ENCODE peak calls at places on chromosomes 2 and 18, in four cellular contexts. J is uterus, K is pancreas, U is tibial nerve. R is an unnamed sample.

GRCh38 chr2:201942525-201942924 is 91.1 kb upstream of the FZD7 start:
- DNase-seq in J (no peak), K (no peak), U (no peak), R (no peak)

GRCh38 chr2:217981084-217981730 is 21.6 kb downstream of the TNS1 start:
- DNase-seq in J (no peak), K (peak; percentile 17), U (no peak), R (no peak)

GRCh38 chr2:56008661-56009411 is 85.3 kb upstream of the EFEMP1 start:
- DNase-seq in J (peak; percentile 76), K (no peak), U (peak; percentile 23), R (peak; percentile 43)

GRCh38 chr18:10926565-10927194 is 222.7 kb downstream of the PIEZO2 start:
- DNase-seq in J (no peak), K (no peak), U (no peak), R (no peak)

GRCh38 chr2:10253596-10254372 is 48.9 kb upstream of the HPCAL1 start:
- DNase-seq in J (no peak), K (peak; percentile 10), U (no peak), R (no peak)

GRCh38 chr2:196314780-196315179 is 143.4 kb upstream of the STK17B start:
- DNase-seq in J (no peak), K (no peak), U (no peak), R (no peak)

GRCh38 chr2:85264471-85264870 is 63.3 kb downstream of the TGOLN2 start:
- DNase-seq in J (no peak), K (no peak), U (no peak), R (no peak)

GRCh38 chr2:11466307-11467125 is 555 bp upstream of the E2F6 start:
- DNase-seq in J (no peak), K (peak; percentile 31), U (no peak), R (no peak)

GRCh38 chr2:68059769-68060525 is 2.9 kb downstream of the C1D start:
- DNase-seq in J (no peak), K (no peak), U (no peak), R (no peak)

GRCh38 chr2:129849559-129850160 is 129.8 kb upstream of the RAB6C start:
- DNase-seq in J (no peak), K (no peak), U (no peak), R (no peak)

GRCh38 chr2:33069894-33070651 is 123.3 kb downstream of the LTBP1 start:
- DNase-seq in J (peak; percentile 51), K (peak; percentile 42), U (no peak), R (no peak)

GRCh38 chr2:164934790-164935466 is 20.4 kb downstream of the SLC38A11 start:
- DNase-seq in J (no peak), K (no peak), U (no peak), R (no peak)

GRCh38 chr2:28956415-28956826 is 24.7 kb upstream of the TOGARAM2 start:
- DNase-seq in J (no peak), K (no peak), U (no peak), R (peak; percentile 39)

GRCh38 chr2:8564475-8564874 is 117.4 kb upstream of the ID2 start:
- DNase-seq in J (peak; percentile 5), K (no peak), U (no peak), R (no peak)

GRCh38 chr2:1847846-1848598 is 103.7 kb upstream of the PXDN start:
- DNase-seq in J (no peak), K (no peak), U (no peak), R (no peak)

GRCh38 chr2:61970807-61971556 is 65.5 kb downstream of the COMMD1 start:
- DNase-seq in J (no peak), K (no peak), U (no peak), R (no peak)

GRCh38 chr2:63875143-63875542 is 33.4 kb downstream of the UGP2 start:
- DNase-seq in J (no peak), K (no peak), U (no peak), R (no peak)

GRCh38 chr2:134183679-134184078 is 70.2 kb upstream of the MGAT5 start:
- DNase-seq in J (no peak), K (no peak), U (no peak), R (no peak)

GRCh38 chr2:126658910-126659613 is 3.1 kb downstream of the GYPC start:
- DNase-seq in J (peak; percentile 64), K (no peak), U (peak; percentile 45), R (no peak)

GRCh38 chr2:219386532-219387280 is 1.0 kb downstream of the DNPEP start:
- DNase-seq in J (no peak), K (no peak), U (no peak), R (no peak)

GRCh38 chr2:156110890-156111289 is 221.6 kb downstream of the NR4A2 start:
- DNase-seq in J (no peak), K (peak; percentile 24), U (no peak), R (no peak)

GRCh38 chr2:27152796-27153464 is 4.1 kb downstream of the TCF23 start:
- DNase-seq in J (no peak), K (no peak), U (no peak), R (no peak)

GRCh38 chr2:143691136-143691535 is 561.9 kb downstream of the ARHGAP15 start:
- DNase-seq in J (no peak), K (no peak), U (no peak), R (no peak)

GRCh38 chr2:162072976-162073775 is 839 bp downstream of the DPP4 start:
- DNase-seq in J (no peak), K (no peak), U (no peak), R (peak; percentile 7)

GRCh38 chr2:3498783-3499394 is 20.4 kb downstream of the ADI1 start:
- DNase-seq in J (peak; percentile 4), K (no peak), U (no peak), R (no peak)

DNA sequence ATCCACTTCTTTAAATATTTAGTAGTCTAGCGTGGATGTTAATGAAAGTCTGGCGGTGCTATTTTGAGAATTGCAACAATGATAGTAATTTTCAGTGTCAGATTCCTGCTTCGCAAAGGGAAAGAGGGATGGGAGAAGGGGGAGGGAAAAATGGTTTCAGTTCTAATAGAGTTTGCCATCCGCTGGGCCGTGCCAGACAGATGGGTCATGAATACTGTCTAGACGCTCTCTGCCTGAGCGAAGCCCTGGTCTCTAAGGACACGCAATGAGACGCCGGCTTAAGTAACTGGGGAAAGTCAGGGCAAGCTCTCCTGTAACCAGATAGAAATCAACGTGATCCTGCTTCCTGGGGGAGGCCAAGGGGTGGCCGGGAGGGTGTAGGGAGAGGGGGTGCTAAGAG is 229.1 kb downstream of the LDLRAD4 start:
- DNase-seq in J (no peak), K (no peak), U (no peak), R (no peak)
- H3K4me3 ChIP-seq in J (no peak overlapping the region), K (no peak overlapping the region), U (peak overlapping the region; percentile 19), R (no peak overlapping the region)

DNA sequence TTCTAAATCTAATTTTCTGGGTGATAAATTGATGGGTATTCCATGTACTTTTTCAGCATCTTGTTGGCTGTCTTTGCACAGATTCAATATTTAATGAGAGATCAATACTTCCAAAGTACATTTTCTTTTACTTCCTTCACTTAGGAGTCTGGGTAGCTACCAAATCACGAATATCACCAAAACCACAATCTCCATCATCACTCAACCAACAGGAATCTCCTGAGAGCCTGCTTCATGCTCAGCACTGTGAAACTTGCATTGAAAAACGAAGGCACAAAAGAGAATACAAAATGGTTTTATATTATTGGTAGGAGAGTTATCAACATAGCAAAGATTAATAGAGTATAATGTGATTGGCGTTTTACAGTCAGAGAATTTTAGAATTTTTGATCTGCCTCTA is 261.5 kb upstream of the DSEL start:
- DNase-seq in J (no peak), K (no peak), U (no peak), R (no peak)
- H3K4me1 ChIP-seq in J (no peaks in the 10 kb centered on the region), K (no peaks in the 10 kb centered on the region), U (no peaks in the 10 kb centered on the region), R (no peaks in the 10 kb centered on the region)

GRCh38 chr18:9856097-9856496 is 29.7 kb upstream of the TXNDC2 start:
- DNase-seq in J (no peak), K (no peak), U (no peak), R (no peak)
- H3K27ac ChIP-seq in J (peak overlapping the region; percentile 92), K (peak overlapping the region; percentile 24), U (peak overlapping the region; percentile 55), R (no peak overlapping the region)

GRCh38 chr2:4591261-4591660 is 887.9 kb downstream of the DCDC2C start:
- DNase-seq in J (no peak), K (no peak), U (no peak), R (no peak)
- H3K4me3 ChIP-seq in J (no peak overlapping the region), K (no peak overlapping the region), U (no peak overlapping the region), R (no peak overlapping the region)

GRCh38 chr2:239956818-239957261 is 68.3 kb downstream of the NDUFA10 start:
- DNase-seq in J (no peak), K (no peak), U (no peak), R (no peak)

GRCh38 chr2:239955989-239956817 is 68.9 kb downstream of the NDUFA10 start:
- DNase-seq in J (no peak), K (no peak), U (no peak), R (no peak)

GRCh38 chr2:239954166-239955085 is 70.7 kb downstream of the NDUFA10 start:
- DNase-seq in J (peak; percentile 41), K (no peak), U (no peak), R (no peak)

GRCh38 chr2:239953418-239954061 is 71.6 kb downstream of the NDUFA10 start:
- DNase-seq in J (peak; percentile 57), K (no peak), U (no peak), R (no peak)

DNA sequence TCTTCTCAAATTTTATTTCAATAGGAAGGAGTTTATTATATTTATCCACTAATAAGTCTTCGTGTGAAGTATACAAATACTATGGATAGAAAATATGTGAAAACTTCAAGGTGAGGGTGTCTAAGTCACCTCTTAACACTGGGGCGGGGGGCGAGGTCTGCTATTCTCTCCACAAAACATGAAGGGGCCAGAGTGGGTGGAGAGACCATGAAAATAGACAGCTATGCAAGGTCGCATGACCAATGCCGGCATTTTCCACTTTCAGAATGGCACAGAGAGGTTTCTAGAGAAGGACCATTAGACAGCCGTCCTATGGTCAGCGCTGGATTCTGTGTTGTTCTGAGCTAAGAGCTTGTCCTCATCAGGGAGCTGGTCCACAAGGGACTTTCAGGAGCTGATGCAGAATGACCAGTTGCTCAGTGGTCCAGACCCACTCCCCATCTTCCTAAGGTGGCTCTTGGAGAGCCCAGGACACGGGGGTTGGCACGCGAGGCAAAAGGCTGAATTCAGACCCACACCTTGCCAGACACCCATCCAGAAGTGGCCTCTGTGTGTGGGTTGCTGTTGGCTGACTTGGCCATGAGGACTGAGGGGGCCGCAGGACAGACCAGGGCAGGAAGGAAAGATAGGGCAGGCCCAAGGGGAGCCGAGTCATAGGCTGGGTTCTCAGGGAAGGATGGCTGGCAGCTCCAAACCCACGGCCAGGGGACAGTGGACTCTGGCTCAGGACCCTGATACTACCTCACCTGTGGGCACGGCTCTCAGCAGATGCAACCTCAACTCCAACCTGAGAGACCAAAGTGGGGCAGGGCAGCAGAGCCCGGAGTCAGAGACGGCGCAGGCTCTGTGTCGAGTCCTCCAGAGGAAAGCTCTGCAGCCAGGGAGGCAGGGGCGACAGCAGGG is 69.8 kb downstream of the NDUFA10 start:
- DNase-seq in J (no peak), K (no peak), U (no peak), R (no peak)
- H3K4me1 ChIP-seq in J (peaks cover 8% of the 10 kb centered on the region), K (no peaks in the 10 kb centered on the region), U (no peaks in the 10 kb centered on the region), R (no peaks in the 10 kb centered on the region)

GRCh38 chr18:12008842-12009580 is 27.7 kb downstream of the IMPA2 start:
- DNase-seq in J (no peak), K (peak; percentile 88), U (no peak), R (no peak)
- H3K27ac ChIP-seq in J (no peak overlapping the region), K (peak overlapping the region; percentile 75), U (no peak overlapping the region), R (no peak overlapping the region)